ENCODE peak calls at places on chromosomes 13 and 19, in seven cellular contexts. M is neuronal stem cell, N is H9, W is mesenchymal stem cell, U is mesendoderm, P is H1, O is trophoblast cell. G is an unnamed sample.
A peak's percentile ranks its signal among the peaks of the same experiment; 100 is the strongest.

GRCh38 chr19:49555600-49556411 is 24.6 kb downstream of the NOSIP start:
- DNase-seq in M (peak; percentile 88), N (peak; percentile 94), W (peak; percentile 29), U (peak; percentile 97), P (peak; percentile 95), O (no peak), G (no peak)

GRCh38 chr19:12546903-12547302 is 4.4 kb downstream of the ZNF564 start:
- DNase-seq in M (no peak), N (no peak), W (no peak), U (no peak), P (no peak), O (no peak), G (no peak)

GRCh38 chr19:48501961-48502719 is 9.5 kb downstream of the LMTK3 start:
- DNase-seq in M (peak; percentile 96), N (peak; percentile 100), W (peak; percentile 68), U (peak; percentile 100), P (peak; percentile 96), O (peak; percentile 97), G (no peak)

GRCh38 chr13:46810440-46810839 is 13.5 kb upstream of the ESD start:
- DNase-seq in M (no peak), N (no peak), W (no peak), U (no peak), P (no peak), O (no peak), G (no peak)

GRCh38 chr19:58261968-58262921 is 16.5 kb upstream of the ZNF8 start:
- DNase-seq in M (no peak), N (no peak), W (peak; percentile 30), U (peak; percentile 65), P (no peak), O (no peak), G (no peak)

GRCh38 chr13:25112856-25113255 is 16.9 kb downstream of the PABPC3 start:
- DNase-seq in M (no peak), N (no peak), W (no peak), U (no peak), P (no peak), O (no peak), G (no peak)

GRCh38 chr13:35140831-35141230 is 198.8 kb downstream of the NBEA start:
- DNase-seq in M (no peak), N (no peak), W (no peak), U (no peak), P (no peak), O (no peak), G (no peak)

GRCh38 chr13:95556981-95557380 is 4.5 kb downstream of the CLDN10 start:
- DNase-seq in M (no peak), N (no peak), W (no peak), U (no peak), P (no peak), O (no peak), G (no peak)

GRCh38 chr13:109198585-109198984 is 569.2 kb downstream of the MYO16 start:
- DNase-seq in M (no peak), N (no peak), W (peak; percentile 5), U (no peak), P (no peak), O (no peak), G (peak; percentile 31)

GRCh38 chr13:19150712-19151228 is 30.9 kb downstream of the TUBA3C start:
- DNase-seq in M (no peak), N (no peak), W (no peak), U (no peak), P (no peak), O (no peak), G (no peak)

GRCh38 chr19:35066121-35066520 is 24.6 kb downstream of the HPN start:
- DNase-seq in M (no peak), N (no peak), W (no peak), U (no peak), P (no peak), O (no peak), G (no peak)
- H2AK5ac ChIP-seq in M (peak overlapping the region; percentile 54), N (no peak overlapping the region), W (no peak overlapping the region), U (no peak overlapping the region), P (no peak overlapping the region), O (no peak overlapping the region), G (no peak overlapping the region)

GRCh38 chr19:47411101-47411500 is 8.2 kb downstream of the MEIS3 start:
- DNase-seq in M (no peak), N (no peak), W (peak; percentile 67), U (no peak), P (no peak), O (peak; percentile 63), G (peak; percentile 40)
- H2AK5ac ChIP-seq in M (no peak overlapping the region), N (no peak overlapping the region), W (no peak overlapping the region), U (no peak overlapping the region), P (no peak overlapping the region), O (no peak overlapping the region), G (no peak overlapping the region)

DNA sequence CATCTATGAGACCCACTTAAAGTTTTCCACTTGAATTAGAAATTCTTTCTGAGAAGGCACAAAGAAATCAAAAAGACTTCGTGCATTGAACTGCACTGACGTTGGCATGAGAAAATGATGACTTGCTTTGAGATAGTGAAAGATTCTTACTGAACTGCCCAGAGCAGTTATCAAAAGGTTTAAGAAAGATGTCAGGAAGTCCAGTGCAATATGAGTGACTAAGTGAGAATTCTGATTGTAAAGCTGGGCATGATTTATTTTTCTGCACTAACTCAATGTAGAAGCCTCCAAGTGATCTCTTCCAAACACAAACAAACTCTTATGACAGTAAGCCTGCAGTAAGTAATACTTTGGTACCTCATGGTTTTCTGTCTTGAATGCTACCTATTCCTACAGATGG is 52.1 kb downstream of the SERTM1 start:
- DNase-seq in M (no peak), N (no peak), W (no peak), U (no peak), P (no peak), O (no peak), G (no peak)
- H2AK5ac ChIP-seq in M (no peak overlapping the region), N (no peak overlapping the region), W (no peak overlapping the region), U (no peak overlapping the region), P (no peak overlapping the region), O (no peak overlapping the region), G (no peak overlapping the region)

DNA sequence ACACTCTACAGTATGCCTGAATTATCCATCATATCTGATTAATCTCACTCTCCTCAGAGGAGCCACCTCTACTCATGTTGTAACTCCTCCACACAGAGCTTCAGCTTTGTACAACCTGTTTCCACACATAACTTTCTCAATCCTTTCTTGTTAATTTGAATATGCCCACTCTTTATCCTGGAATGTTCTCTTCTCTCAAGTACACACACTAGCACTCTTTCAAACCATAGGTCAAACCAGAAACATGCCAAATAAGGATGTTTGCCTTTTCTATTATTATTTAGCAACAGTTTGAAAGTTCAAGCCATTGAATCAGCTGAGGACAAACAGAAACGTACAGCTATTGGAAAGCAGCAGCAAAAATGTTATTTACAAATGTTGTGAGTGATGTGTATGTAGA is 110.3 kb downstream of the MIPEP start:
- DNase-seq in M (no peak), N (no peak), W (peak; percentile 82), U (no peak), P (no peak), O (no peak), G (peak; percentile 63)
- H2AK5ac ChIP-seq in M (no peak overlapping the region), N (no peak overlapping the region), W (no peak overlapping the region), U (no peak overlapping the region), P (no peak overlapping the region), O (no peak overlapping the region), G (peak overlapping the region; percentile 10)

GRCh38 chr13:43990021-43990420 is 110.3 kb downstream of the LACC1 start:
- DNase-seq in M (no peak), N (no peak), W (no peak), U (no peak), P (no peak), O (no peak), G (no peak)
- H2AK5ac ChIP-seq in M (no peak overlapping the region), N (no peak overlapping the region), W (no peak overlapping the region), U (no peak overlapping the region), P (no peak overlapping the region), O (no peak overlapping the region), G (no peak overlapping the region)

DNA sequence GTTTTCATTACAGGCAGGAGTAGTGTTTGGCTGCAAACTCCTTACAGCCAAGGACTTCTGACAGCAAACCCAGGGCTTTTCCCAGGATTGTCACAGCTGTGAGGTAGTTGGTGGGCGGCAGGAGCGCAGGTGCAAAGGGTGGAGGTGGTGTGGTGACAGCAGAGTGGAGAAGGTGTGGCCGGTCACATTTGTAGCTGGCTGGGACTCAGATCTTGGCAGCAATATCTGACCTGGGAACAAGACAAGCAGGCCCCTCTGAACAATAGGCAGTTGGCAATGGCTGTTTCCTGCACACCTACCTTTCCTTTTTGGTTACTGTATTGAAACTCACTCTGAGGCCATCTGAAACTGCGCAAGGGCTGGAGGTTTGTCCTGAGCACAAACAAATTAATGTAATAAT is 327.3 kb downstream of the COG6 start:
- DNase-seq in M (no peak), N (no peak), W (no peak), U (no peak), P (no peak), O (no peak), G (no peak)
- H2AK5ac ChIP-seq in M (no peak overlapping the region), N (no peak overlapping the region), W (no peak overlapping the region), U (no peak overlapping the region), P (no peak overlapping the region), O (no peak overlapping the region), G (no peak overlapping the region)

GRCh38 chr19:40627486-40628279 is 26.5 kb downstream of the LTBP4 start:
- DNase-seq in M (no peak), N (peak; percentile 64), W (no peak), U (no peak), P (no peak), O (no peak), G (no peak)
- H2AK5ac ChIP-seq in M (no peak overlapping the region), N (no peak overlapping the region), W (no peak overlapping the region), U (no peak overlapping the region), P (no peak overlapping the region), O (peak overlapping the region; percentile 51), G (peak overlapping the region; percentile 28)

DNA sequence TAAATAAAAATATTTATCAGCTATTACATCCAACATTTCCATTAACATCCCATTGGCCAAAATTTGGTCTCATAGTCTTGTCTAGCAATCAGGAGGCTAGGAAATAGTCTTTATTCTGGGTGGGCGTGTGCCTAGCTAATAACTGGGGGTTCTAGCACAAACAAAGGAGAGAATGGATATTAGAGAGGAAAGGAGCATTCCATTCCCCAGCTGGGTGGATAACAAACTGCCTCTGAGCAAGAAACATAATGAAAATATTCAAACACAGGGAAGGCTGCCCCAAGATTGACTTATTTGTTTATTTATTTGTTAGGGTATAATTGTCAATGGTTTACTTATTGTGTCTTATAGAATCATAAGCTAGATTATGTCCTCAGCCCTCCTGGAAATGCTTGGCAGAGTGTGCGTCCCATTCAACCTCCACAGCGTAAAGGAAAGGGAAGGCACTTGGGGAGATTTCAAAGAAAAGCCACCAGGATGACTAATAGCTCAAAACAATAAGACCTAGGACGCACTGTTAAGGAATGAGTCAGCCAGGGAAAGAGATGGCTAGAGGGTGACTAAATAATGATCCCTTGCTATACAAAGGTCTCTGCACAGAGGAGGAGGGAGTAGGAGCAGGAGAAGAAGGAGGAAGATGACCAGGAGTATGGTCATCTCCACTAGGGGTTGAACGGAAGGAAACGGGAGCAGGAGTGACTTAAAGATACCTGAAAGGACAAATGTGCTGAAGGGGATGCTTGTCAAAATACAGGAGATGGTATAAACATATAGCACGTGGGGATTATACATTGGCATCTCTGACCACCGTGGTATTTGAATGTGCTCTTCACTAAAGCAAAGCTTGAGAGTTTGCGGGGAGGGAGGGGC is 23.5 kb upstream of the USP12 start:
- DNase-seq in M (peak; percentile 35), N (peak; percentile 35), W (peak; percentile 90), U (peak; percentile 89), P (no peak), O (peak; percentile 63), G (peak; percentile 95)
- H2AK5ac ChIP-seq in M (no peak overlapping the region), N (no peak overlapping the region), W (no peak overlapping the region), U (no peak overlapping the region), P (no peak overlapping the region), O (no peak overlapping the region), G (no peak overlapping the region)

G was measured in IMR-90.